ENCODE peak calls at places on chromosomes 1 and 21, in six cellular contexts. K is fibroblast of villous mesenchyme, I is GM12878, C is AG09309, T is fibroblast of lung, L is choroid plexus epithelial cell. Q is an unnamed sample.

GRCh38 chr1:200862713-200863415 is 9.9 kb upstream of the GPR25 start:
- DNase-seq in T (no peak), K (no peak), I (peak; percentile 59), L (no peak), C (no peak), Q (no peak)

GRCh38 chr1:230771773-230772354 is 24.7 kb downstream of the CAPN9 start:
- DNase-seq in C (no peak), I (no peak), K (no peak), L (no peak), T (no peak), Q (peak; percentile 76)

GRCh38 chr1:19643113-19643512 is 998 bp upstream of the NBL1 start:
- DNase-seq in C (no peak), I (no peak), L (peak; percentile 58), K (peak; percentile 35), T (peak; percentile 42), Q (no peak)

GRCh38 chr1:9766759-9767442 is 56.9 kb downstream of the CLSTN1 start:
- DNase-seq in T (peak; percentile 100), L (peak; percentile 99), C (peak; percentile 99), I (no peak), K (peak; percentile 87), Q (peak; percentile 46)

GRCh38 chr1:236066828-236067386 is 2.0 kb upstream of the NID1 start:
- DNase-seq in L (no peak), C (no peak), T (no peak), I (peak; percentile 85), K (peak; percentile 38), Q (no peak)

GRCh38 chr1:16174886-16175598 is 19.2 kb upstream of the EPHA2 start:
- DNase-seq in T (no peak), C (no peak), K (no peak), I (no peak), L (no peak), Q (no peak)

GRCh38 chr1:205950280-205950679 is 7.0 kb upstream of the SLC26A9 start:
- DNase-seq in T (peak; percentile 81), K (no peak), I (no peak), L (peak; percentile 9), C (no peak), Q (no peak)

GRCh38 chr1:245772325-245772724 is 617.5 kb downstream of the KIF26B start:
- DNase-seq in L (no peak), T (no peak), C (no peak), K (no peak), I (no peak), Q (no peak)

GRCh38 chr1:85577421-85578320 is 2.9 kb upstream of the CCN1 start:
- DNase-seq in K (peak; percentile 85), L (peak; percentile 89), I (no peak), C (no peak), T (no peak), Q (no peak)

GRCh38 chr1:54459714-54460113 is 53.5 kb upstream of the SSBP3 start:
- DNase-seq in C (no peak), L (no peak), T (no peak), K (no peak), I (no peak), Q (peak; percentile 52)

GRCh38 chr1:34267326-34267725 is 90.6 kb downstream of the C1orf94 start:
- DNase-seq in L (no peak), I (no peak), C (no peak), T (peak; percentile 33), K (no peak), Q (no peak)

GRCh38 chr1:54460346-54460745 is 54.2 kb upstream of the SSBP3 start:
- DNase-seq in T (no peak), I (no peak), L (no peak), C (no peak), K (no peak), Q (peak; percentile 54)

GRCh38 chr1:11570821-11571220 is 83.4 kb downstream of the FBXO2 start:
- DNase-seq in C (no peak), T (no peak), L (no peak), K (no peak), I (no peak), Q (no peak)

GRCh38 chr1:11569954-11570353 is 84.3 kb downstream of the FBXO2 start:
- DNase-seq in I (no peak), C (no peak), L (no peak), T (no peak), K (no peak), Q (no peak)

GRCh38 chr1:11569551-11569950 is 84.7 kb downstream of the FBXO2 start:
- DNase-seq in L (no peak), T (no peak), I (no peak), K (no peak), C (no peak), Q (no peak)

GRCh38 chr1:11573293-11573692 is 80.9 kb downstream of the FBXO2 start:
- DNase-seq in C (no peak), I (no peak), T (no peak), L (no peak), K (no peak), Q (no peak)

DNA sequence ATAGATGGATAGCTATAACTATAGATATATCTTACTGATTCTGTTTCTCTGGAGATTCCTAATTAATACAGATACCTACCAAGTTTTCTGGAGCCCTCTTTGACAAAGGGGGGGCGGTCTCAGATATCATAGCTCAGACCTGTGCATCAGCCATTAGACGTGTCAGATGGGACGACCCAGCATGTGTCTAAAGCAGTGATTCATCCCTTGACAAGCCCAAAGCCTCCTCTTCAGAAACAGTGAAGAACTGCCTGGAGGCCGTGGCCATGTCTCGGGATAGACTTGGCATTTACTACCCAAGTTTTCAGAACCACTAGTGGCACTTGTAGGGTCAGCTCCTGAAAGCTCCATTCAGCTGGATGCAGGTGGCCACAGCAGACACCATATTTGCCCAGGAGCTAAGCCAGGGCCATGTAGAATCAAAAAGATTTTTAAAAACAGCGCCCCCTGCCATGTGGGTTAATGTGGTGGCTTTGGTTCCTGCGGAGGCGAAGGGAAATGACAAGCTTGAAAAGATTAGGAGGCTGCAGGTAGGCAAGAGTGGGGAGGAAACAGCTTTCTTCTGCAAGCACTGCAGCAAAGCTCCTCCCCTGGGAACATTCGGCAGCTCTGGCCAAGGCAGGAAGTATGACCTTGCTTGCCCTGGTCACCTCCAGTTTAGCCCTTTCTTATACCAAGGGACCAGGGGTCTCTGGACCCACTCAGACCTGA is 82.2 kb downstream of the FBXO2 start:
- DNase-seq in L (no peak), K (no peak), C (no peak), T (no peak), I (no peak), Q (no peak)
- TF ChIP-seq CTCF in L (no peak), K (no peak), C (no peak), T (no peak), I (peak; percentile 34), Q (peak; percentile 42)

GRCh38 chr1:231844986-231845502 is 218.5 kb downstream of the DISC1 start:
- DNase-seq in L (peak; percentile 16), C (no peak), K (peak; percentile 86), I (no peak), T (peak; percentile 64), Q (no peak)
- TF ChIP-seq CTCF in L (peak; percentile 36), C (no peak), K (no peak), I (no peak), T (no peak), Q (peak; percentile 33)

DNA sequence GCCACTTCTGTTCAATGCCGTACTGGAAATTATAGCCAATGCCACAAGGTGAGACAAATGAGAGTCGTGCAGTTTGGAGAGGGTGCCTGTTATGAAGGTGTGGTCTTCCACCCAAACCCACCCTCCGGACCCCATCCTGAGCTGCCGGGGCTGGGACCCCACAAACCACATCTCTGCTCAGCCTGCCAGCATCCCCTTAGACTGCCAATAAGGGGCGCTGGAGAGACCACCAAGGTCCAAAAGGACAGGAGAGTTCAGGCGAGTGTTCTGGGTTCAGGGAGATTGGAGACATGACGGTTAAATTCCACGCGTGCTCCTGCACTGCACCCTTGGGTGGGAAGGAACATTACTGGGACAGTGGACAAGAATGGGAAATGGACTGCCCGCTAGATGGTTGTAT is 48.7 kb upstream of the COL18A1 start:
- DNase-seq in K (no peak), T (no peak), I (no peak), C (no peak), L (no peak), Q (peak; percentile 58)
- TF ChIP-seq CTCF in K (peak; percentile 22), T (no peak), I (no peak), C (no peak), L (peak; percentile 31), Q (peak; percentile 36)

DNA sequence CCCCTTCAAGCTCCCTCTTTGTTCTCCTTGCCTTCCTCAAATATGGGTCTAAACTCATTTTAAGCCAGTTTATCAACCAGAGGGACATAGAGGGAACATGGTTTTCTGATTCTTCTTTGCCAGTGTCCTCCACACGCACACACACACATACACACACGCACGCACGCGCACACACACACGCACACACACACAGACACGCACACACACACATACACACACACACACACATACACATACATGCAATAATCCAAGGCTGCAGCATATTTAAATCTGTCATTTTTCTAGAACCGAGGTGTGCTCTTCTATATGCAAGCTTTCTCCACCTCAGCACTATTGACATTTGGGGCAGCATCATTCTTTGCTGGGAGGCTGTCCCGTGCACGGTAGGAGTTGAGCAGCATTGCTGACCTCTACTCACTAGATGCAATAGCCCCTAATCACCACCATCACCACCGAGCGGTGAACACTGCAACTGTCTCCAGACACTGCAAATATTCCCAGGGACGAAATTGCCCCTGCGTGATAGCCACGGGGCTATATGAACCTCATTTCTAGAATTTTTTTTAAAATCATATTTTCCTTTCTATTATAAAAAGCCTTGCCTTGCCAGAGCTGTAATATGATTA is 8.0 kb downstream of the TNFRSF9 start:
- DNase-seq in K (no peak), I (no peak), L (no peak), T (no peak), C (no peak), Q (no peak)
- TF ChIP-seq CTCF in K (no peak), I (no peak), L (no peak), T (no peak), C (no peak), Q (no peak)

GRCh38 chr1:8379513-8380186 is 61.7 kb downstream of the SLC45A1 start:
- DNase-seq in I (no peak), T (no peak), L (no peak), K (no peak), C (no peak), Q (no peak)
- TF ChIP-seq CTCF in I (no peak), T (no peak), L (no peak), K (peak; percentile 29), C (no peak), Q (no peak)

DNA sequence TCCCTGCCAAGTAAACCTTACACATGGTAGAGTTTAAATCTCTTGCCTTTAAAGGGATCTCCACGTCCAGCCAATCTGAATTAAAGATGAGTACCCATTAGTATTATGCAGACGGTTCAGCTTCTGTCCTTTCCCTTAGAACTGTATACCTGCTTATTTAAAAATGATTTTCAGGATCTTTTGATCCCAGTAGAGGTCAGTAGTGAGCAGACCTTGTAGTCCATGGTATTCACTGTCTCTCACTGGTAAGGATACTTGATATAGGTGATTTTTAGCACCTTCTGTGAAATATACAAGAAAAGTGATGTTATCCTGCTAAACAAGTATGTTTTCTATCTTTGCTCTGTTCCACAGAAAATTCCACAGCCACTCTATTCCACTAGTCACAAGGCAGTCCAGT is 1211.6 kb upstream of the ADGRL4 start:
- DNase-seq in L (peak; percentile 73), C (no peak), K (peak; percentile 24), T (peak; percentile 27), I (no peak), Q (no peak)
- TF ChIP-seq CTCF in L (peak; percentile 67), C (peak; percentile 54), K (peak; percentile 58), T (peak; percentile 50), I (peak; percentile 49), Q (peak; percentile 80)

Q was measured in chondrocyte.